ENCODE peak calls at places on chromosome 6, in ten cellular contexts. H is brain microvascular endothelial cell; Y is fibroblast of the aortic adventitia; D is cardiac fibroblast; L is heart left ventricle; J is choroid plexus epithelial cell; C is sigmoid colon; K is pancreas; W is CD8-positive, alpha-beta T cell; I is heart right ventricle. U is an unnamed sample.

GRCh38 chr6:115004982-115005381 is 662.2 kb upstream of the HS3ST5 start:
- DNase-seq in I (no peak), K (no peak), C (no peak), H (no peak), W (no peak), D (no peak), Y (no peak), L (no peak), J (no peak), U (no peak)

GRCh38 chr6:77688641-77689040 is 35.8 kb downstream of the MEI4 start:
- DNase-seq in H (no peak), Y (no peak), J (no peak), K (no peak), L (no peak), C (no peak), D (no peak), W (no peak), I (no peak), U (no peak)

GRCh38 chr6:13395272-13396237 is 67.2 kb upstream of the TBC1D7 start:
- DNase-seq in W (no peak), D (peak), Y (peak), C (peak), I (peak), H (peak), L (peak), J (peak), K (peak), U (peak)

GRCh38 chr6:134840086-134840485 is 109.8 kb downstream of the ALDH8A1 start:
- DNase-seq in J (no peak), C (no peak), H (no peak), W (no peak), Y (no peak), K (no peak), L (no peak), I (no peak), D (no peak), U (no peak)

GRCh38 chr6:151656392-151656791 is 151.1 kb upstream of the ESR1 start:
- DNase-seq in C (no peak), Y (no peak), D (no peak), L (no peak), J (no peak), K (no peak), I (no peak), H (no peak), W (no peak), U (no peak)

GRCh38 chr6:162124710-162125435 is 602.7 kb downstream of the PRKN start:
- DNase-seq in J (no peak), K (no peak), L (no peak), D (no peak), I (no peak), W (no peak), Y (no peak), C (no peak), H (no peak), U (no peak)

GRCh38 chr6:136059308-136059707 is 190.8 kb downstream of the MTFR2 start:
- DNase-seq in H (no peak), Y (no peak), L (peak), D (no peak), C (no peak), J (peak), W (no peak), K (no peak), I (peak), U (no peak)

GRCh38 chr6:83055366-83055964 is 10.2 kb downstream of the UBE3D start:
- DNase-seq in W (no peak), Y (peak), H (peak), C (no peak), K (peak), I (peak), L (no peak), J (peak), D (peak), U (no peak)

GRCh38 chr6:56450882-56451739 is 191.6 kb downstream of the DST start:
- DNase-seq in C (peak), L (peak), Y (peak), J (peak), H (peak), D (peak), W (no peak), K (peak), I (peak), U (peak)

GRCh38 chr6:19866199-19866872 is 29.2 kb downstream of the ID4 start:
- DNase-seq in I (no peak), W (no peak), K (no peak), L (no peak), J (no peak), H (no peak), C (no peak), D (no peak), Y (no peak), U (no peak)

GRCh38 chr6:153511896-153512496 is 380.9 kb upstream of the RGS17 start:
- DNase-seq in H (peak), I (no peak), K (no peak), Y (peak), D (peak), J (peak), C (no peak), W (no peak), L (no peak), U (no peak)

GRCh38 chr6:108198761-108199498 is 33.1 kb downstream of the NR2E1 start:
- DNase-seq in W (no peak), K (no peak), J (no peak), I (no peak), D (no peak), L (no peak), H (no peak), C (no peak), Y (no peak), U (no peak)
- H3K4me3 ChIP-seq in W (no peak), K (no peak), J (no peak), I (no peak), D (no peak), L (no peak), H (no peak), C (no peak), Y (no peak), U (no peak)

DNA sequence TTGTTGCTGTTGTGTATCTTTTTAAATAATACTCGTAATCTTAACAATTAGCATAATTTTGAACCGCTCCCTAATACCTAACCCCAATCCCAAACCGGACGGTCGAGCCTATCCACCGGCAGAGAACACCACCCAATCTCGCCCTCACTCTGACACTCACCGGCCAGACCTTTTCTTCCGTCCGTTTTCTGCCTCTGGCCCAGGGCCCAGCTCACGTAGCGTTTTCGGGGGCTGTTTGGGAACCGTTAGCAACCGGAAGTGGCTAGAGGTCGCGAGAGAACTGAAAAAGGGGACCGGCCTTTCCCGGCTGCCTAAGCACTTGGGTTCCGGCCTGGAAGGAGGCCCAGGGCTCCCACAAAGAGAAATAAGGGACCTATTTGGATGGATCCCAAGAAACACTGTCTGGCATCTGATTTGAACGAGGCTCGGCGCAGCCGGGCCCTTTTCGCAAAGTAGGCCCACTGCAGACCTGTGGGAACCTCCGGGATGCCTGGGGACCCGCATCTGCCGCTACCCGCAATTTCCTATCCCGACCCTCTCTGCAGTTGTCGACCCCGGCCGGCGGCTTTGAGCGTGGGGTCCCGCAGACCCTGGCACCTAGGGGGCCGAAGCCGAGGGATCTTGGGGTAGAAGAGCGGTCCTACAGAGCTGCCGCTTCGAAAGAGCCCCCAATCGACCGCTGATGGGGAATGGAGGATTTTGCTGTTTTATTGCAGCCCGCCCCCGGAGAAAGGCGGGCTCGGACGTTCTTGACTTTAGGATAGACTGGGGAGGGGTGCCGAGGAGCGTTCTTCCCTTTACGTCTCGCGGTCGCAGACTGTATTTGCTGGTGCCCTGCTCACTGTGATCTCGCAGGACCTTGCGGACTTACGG is 4.9 kb upstream of the ZKSCAN8 start:
- DNase-seq in D (peak), K (peak), I (peak), J (peak), Y (peak), W (peak), L (peak), H (peak), C (peak), U (peak)
- TF ChIP-seq CTCF in D (no peak), K (no peak), I (no peak), J (no peak), Y (no peak), W (no peak), L (no peak), H (peak), C (no peak), U (no peak)

GRCh38 chr6:45532626-45533258 is 155.0 kb upstream of the SUPT3H start:
- DNase-seq in I (no peak), D (peak), L (no peak), Y (peak), J (peak), H (peak), K (no peak), W (no peak), C (no peak), U (no peak)
- H3K4me3 ChIP-seq in I (peak), D (peak), L (peak), Y (peak), J (peak), H (no peak), K (no peak), W (no peak), C (peak), U (no peak)

GRCh38 chr6:47519279-47519678 is 41.7 kb downstream of the CD2AP start:
- DNase-seq in D (no peak), H (no peak), W (no peak), J (no peak), C (no peak), I (no peak), L (no peak), Y (no peak), K (no peak), U (no peak)

GRCh38 chr6:47524136-47524840 is 46.7 kb downstream of the CD2AP start:
- DNase-seq in H (peak), J (peak), I (no peak), W (no peak), C (no peak), K (no peak), D (peak), Y (peak), L (no peak), U (no peak)

GRCh38 chr6:47520282-47520681 is 42.7 kb downstream of the CD2AP start:
- DNase-seq in W (peak), H (no peak), Y (no peak), I (no peak), K (no peak), J (no peak), L (no peak), D (no peak), C (no peak), U (no peak)

GRCh38 chr6:47525330-47526057 is 47.9 kb downstream of the CD2AP start:
- DNase-seq in L (no peak), K (no peak), C (no peak), W (no peak), Y (no peak), I (no peak), D (peak), H (no peak), J (peak), U (no peak)

GRCh38 chr6:47521966-47522365 is 44.4 kb downstream of the CD2AP start:
- DNase-seq in W (no peak), H (no peak), Y (no peak), J (no peak), K (no peak), L (no peak), I (no peak), D (no peak), C (no peak), U (no peak)
- TF ChIP-seq CTCF in W (no peak), H (no peak), Y (no peak), J (no peak), K (no peak), L (no peak), I (no peak), D (no peak), C (no peak), U (no peak)

DNA sequence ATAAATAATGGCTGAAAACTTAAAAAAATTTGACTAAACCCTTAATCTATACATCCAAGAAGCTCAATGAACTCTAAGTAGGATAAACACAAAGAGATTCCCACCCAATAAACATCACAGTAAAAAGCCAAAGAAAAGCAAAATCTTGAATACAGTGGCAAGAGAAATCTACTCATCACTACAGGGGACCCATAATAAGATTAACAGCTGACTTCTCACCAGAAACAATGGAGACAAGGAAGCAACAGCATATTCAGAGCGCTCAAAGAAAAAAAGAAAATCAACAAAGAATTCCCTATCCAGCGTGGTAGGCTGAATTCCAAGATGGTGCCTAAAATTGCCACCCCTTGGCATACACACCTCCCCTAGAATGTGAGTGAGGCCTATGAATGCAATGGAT is 18.6 kb downstream of the SNX3 start:
- DNase-seq in K (no peak), L (no peak), D (no peak), Y (no peak), W (no peak), C (no peak), J (no peak), I (no peak), H (no peak), U (no peak)
- H3K4me3 ChIP-seq in K (no peak), L (no peak), D (no peak), Y (no peak), W (no peak), C (no peak), J (no peak), I (no peak), H (no peak), U (no peak)

GRCh38 chr6:44646355-44646754 is 258.8 kb downstream of the CDC5L start:
- DNase-seq in C (no peak), K (no peak), D (peak), I (no peak), L (no peak), Y (peak), H (peak), W (no peak), J (peak), U (peak)

GRCh38 chr6:44641344-44641743 is 253.8 kb downstream of the CDC5L start:
- DNase-seq in D (peak), L (no peak), K (no peak), C (no peak), Y (no peak), J (peak), H (peak), I (no peak), W (no peak), U (no peak)

GRCh38 chr6:44642345-44642744 is 254.8 kb downstream of the CDC5L start:
- DNase-seq in D (no peak), L (no peak), I (no peak), C (no peak), Y (no peak), H (no peak), W (no peak), K (no peak), J (no peak), U (no peak)

GRCh38 chr6:44642870-44643522 is 255.5 kb downstream of the CDC5L start:
- DNase-seq in I (no peak), L (no peak), K (no peak), H (peak), Y (no peak), D (peak), C (no peak), W (no peak), J (peak), U (no peak)

GRCh38 chr6:44645276-44645675 is 257.8 kb downstream of the CDC5L start:
- DNase-seq in J (peak), K (no peak), H (no peak), D (no peak), Y (no peak), C (no peak), I (no peak), L (no peak), W (no peak), U (no peak)
- TF ChIP-seq CTCF in J (peak), K (no peak), H (peak), D (no peak), Y (peak), C (no peak), I (no peak), L (peak), W (no peak), U (no peak)